ENCODE peak calls at places on chromosomes 13 and 19, in six cellular contexts. H, D, F, I, O and K are unnamed samples.

GRCh38 chr19:13428352-13428751 is 77.9 kb downstream of the CACNA1A start:
- DNase-seq in H (peak; percentile 33), D (peak; percentile 17), F (peak; percentile 38), I (no peak), O (peak; percentile 54), K (no peak)

GRCh38 chr19:19911150-19911549 is 10.4 kb downstream of the ZNF93 start:
- DNase-seq in H (peak; percentile 16), D (peak; percentile 26), F (no peak), I (no peak), O (no peak), K (no peak)

GRCh38 chr13:106471957-106472543 is 63.4 kb downstream of the EFNB2 start:
- DNase-seq in H (peak; percentile 95), D (peak; percentile 91), F (peak; percentile 81), I (peak; percentile 98), O (peak; percentile 58), K (peak; percentile 44)

GRCh38 chr19:55454787-55455243 is 6.6 kb downstream of the ISOC2 start:
- DNase-seq in H (peak; percentile 72), D (peak; percentile 22), F (peak; percentile 73), I (peak; percentile 34), O (peak; percentile 83), K (no peak)

GRCh38 chr19:8487137-8487851 is 15.1 kb downstream of the PRAM1 start:
- DNase-seq in H (peak; percentile 16), D (no peak), F (no peak), I (peak; percentile 26), O (no peak), K (no peak)

GRCh38 chr19:9885077-9885552 is 50.0 kb downstream of the PIN1 start:
- DNase-seq in H (peak; percentile 40), D (peak; percentile 23), F (no peak), I (no peak), O (no peak), K (no peak)

GRCh38 chr19:4015705-4016402 is 8.3 kb downstream of the PIAS4 start:
- DNase-seq in H (no peak), D (no peak), F (no peak), I (no peak), O (no peak), K (no peak)

GRCh38 chr19:2154587-2155075 is 3.3 kb upstream of the AP3D1 start:
- DNase-seq in H (no peak), D (peak; percentile 46), F (no peak), I (peak; percentile 98), O (no peak), K (no peak)

GRCh38 chr19:43609872-43610271 is 2.0 kb upstream of the SRRM5 start:
- DNase-seq in H (no peak), D (no peak), F (no peak), I (no peak), O (no peak), K (no peak)

GRCh38 chr13:87677334-87678234 is 6.4 kb downstream of the SLITRK5 start:
- DNase-seq in H (peak; percentile 67), D (no peak), F (peak; percentile 81), I (no peak), O (peak; percentile 73), K (peak; percentile 53)

GRCh38 chr19:7076151-7076550 is 6.6 kb downstream of the ZNF557 start:
- DNase-seq in H (no peak), D (no peak), F (no peak), I (no peak), O (no peak), K (no peak)

GRCh38 chr19:34313188-34313587 is 51.8 kb upstream of the GPI start:
- DNase-seq in H (no peak), D (peak; percentile 84), F (no peak), I (peak; percentile 71), O (no peak), K (no peak)

GRCh38 chr13:112522578-112522977 is 65.4 kb downstream of the TUBGCP3 start:
- DNase-seq in H (no peak), D (peak; percentile 62), F (no peak), I (no peak), O (peak; percentile 3), K (no peak)

GRCh38 chr13:60788156-60788829 is 391.3 kb downstream of the TDRD3 start:
- DNase-seq in H (peak; percentile 6), D (no peak), F (no peak), I (no peak), O (no peak), K (no peak)

GRCh38 chr19:42154471-42155323 is 22.5 kb upstream of the POU2F2 start:
- DNase-seq in H (no peak), D (no peak), F (no peak), I (no peak), O (no peak), K (no peak)

GRCh38 chr13:87999791-88000190 is 328.6 kb downstream of the SLITRK5 start:
- DNase-seq in H (peak; percentile 41), D (no peak), F (no peak), I (no peak), O (no peak), K (no peak)

GRCh38 chr19:55440411-55441105 is 2.5 kb downstream of the SHISA7 start:
- DNase-seq in H (peak; percentile 60), D (no peak), F (peak; percentile 90), I (no peak), O (peak; percentile 96), K (no peak)

GRCh38 chr19:33225458-33225925 is at the start of gene SLC7A10:
- DNase-seq in H (no peak), D (no peak), F (no peak), I (no peak), O (no peak), K (no peak)

GRCh38 chr13:20518652-20519051 is 7.0 kb downstream of the CRYL1 start:
- DNase-seq in H (no peak), D (no peak), F (no peak), I (no peak), O (no peak), K (no peak)

GRCh38 chr19:33040994-33041827 is 23.5 kb downstream of the RHPN2 start:
- DNase-seq in H (no peak), D (no peak), F (no peak), I (no peak), O (no peak), K (no peak)

GRCh38 chr13:99085139-99085845 is 107.4 kb upstream of the DOCK9 start:
- DNase-seq in H (peak; percentile 40), D (no peak), F (peak; percentile 41), I (peak; percentile 20), O (peak; percentile 57), K (no peak)

GRCh38 chr19:12647490-12648071 is 19.0 kb downstream of the MAN2B1 start:
- DNase-seq in H (peak; percentile 41), D (no peak), F (peak; percentile 92), I (peak; percentile 65), O (peak; percentile 86), K (no peak)

GRCh38 chr19:10998045-10998533 is 37.3 kb downstream of the SMARCA4 start:
- DNase-seq in H (no peak), D (peak; percentile 29), F (no peak), I (no peak), O (no peak), K (no peak)

DNA sequence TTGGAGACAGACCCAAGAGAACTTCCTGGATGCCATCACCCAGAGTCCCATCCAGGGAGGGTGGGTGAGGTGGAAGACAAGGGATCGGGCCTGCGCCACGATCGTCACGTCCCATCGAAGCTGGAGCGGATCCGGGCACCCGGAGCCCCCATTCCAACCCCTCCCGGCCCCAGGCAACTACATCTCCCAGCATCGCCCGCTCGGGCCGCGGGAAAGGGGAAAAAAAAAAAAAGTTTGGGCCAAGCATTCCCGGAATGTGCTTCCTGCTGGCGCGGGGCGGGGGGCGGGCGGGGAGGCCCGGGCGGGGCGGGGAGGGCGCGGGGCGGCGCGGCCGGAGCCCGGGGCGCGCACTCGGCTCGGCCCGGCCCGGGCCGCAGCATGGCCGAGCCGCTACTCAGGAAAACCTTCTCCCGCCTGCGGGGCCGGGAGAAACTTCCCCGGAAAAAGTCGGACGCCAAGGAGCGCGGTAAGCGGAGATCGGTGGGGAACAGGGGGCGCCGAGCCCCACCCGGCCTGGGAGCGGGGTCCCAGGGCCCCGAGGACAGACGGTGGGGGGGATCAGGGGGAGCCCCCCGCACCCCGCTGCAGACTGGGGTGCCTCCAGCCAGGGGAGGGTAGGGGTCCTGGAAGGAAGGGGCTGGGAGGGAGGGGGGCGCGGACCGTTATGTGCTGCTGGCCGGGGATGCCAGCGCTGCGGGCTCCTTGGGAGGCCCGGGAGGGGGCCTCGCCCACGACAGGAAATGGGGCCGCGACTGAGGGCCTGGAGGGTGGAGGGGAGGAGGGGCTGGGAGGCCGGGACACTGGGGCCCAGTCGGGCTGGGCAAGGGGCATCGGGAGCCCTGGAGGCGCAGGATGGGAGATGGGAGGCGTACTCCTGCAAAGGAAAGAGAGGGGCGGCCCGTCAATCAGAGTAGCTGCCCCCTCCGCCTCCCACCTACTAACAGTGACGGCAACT is at the start of gene SYDE1:
- DNase-seq in H (peak; percentile 88), D (peak; percentile 55), F (peak; percentile 81), I (peak; percentile 97), O (peak; percentile 83), K (peak; percentile 71)
- H4K8ac ChIP-seq in H (peak within 1 kb of the TSS; percentile 94), D (peak within 1 kb of the TSS; percentile 100), F (no peak within 1 kb of the TSS), I (peak within 1 kb of the TSS; percentile 87), O (peak within 1 kb of the TSS; percentile 92), K (no peak within 1 kb of the TSS)

GRCh38 chr19:38317104-38317612 is 1.4 kb upstream of the YIF1B start:
- DNase-seq in H (no peak), D (no peak), F (no peak), I (no peak), O (no peak), K (no peak)
- H4K8ac ChIP-seq in H (no peak overlapping the region), D (no peak overlapping the region), F (no peak overlapping the region), I (no peak overlapping the region), O (no peak overlapping the region), K (peak overlapping the region; percentile 29)

DNA sequence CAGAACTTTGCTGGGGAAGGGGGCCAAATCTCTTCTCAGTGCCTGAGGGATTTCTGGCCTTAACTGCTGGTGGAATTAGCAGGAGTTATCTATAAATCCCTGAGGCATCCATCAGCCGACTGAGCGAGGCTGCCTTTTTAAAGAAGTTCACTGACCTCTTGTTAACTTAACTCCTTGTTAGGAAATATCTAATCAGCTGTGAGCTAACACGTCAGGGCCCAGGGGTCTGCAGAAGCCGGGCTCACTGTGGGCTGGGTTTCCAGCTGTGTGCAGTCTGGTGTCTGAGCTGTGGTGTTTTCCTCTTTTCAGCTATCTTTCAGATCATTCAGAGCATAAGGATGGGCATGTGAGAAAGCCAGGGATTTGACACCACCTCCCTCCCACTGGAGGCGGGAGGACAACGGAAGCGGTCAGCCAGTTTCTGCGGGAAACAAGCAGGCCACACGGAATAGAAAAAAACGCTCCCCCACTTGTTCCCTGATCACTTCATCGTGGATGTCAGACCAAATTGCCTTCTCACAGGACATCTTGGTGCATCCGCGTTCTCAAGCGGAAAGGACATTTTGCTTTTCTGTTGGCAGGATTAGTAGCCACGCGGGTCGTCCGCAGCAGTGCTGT is 23.4 kb downstream of the SERP2 start:
- DNase-seq in H (peak; percentile 96), D (peak; percentile 26), F (no peak), I (no peak), O (no peak), K (peak; percentile 78)
- H4K8ac ChIP-seq in H (no peak overlapping the region), D (peak overlapping the region; percentile 39), F (no peak overlapping the region), I (peak overlapping the region; percentile 28), O (no peak overlapping the region), K (no peak overlapping the region)

DNA sequence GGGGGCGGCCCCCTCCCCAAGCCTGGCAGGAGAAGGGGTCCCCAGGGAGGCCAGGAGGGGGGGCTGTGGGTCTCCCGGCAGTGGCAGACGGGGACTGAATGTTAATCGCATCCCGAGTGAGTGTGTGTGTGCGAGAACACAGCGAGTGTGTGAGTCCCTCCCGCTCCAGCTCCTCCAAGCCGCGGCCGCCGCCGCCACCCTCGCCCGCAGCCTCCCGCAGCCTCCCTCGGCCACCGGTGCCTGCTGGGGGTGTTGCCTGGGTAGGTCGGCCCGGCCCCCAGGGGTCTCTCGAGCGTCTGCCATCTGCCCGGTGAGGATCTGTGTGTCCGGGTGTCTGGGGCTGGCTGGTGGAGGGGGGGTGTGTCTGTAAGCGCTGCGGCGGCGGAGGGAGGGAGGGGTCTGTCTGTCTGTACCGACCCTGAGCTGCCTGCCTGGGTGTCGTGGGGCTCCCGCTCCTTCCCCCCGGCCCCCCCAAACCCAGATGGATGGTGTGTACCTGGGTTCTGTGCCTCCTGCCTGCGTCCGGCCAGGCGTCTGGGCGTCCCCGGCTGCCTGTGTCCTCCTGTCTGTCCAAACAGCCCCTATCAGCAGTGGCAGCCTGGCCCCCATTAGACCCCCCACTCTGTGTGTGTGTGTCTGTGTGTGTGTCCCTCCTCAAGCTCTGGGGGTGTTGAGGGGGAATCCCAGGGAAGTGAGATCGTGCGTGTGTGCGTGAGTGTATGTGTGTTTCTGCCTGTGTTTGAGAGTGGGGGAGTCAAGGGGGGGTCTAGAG is at the start of gene GRIN2D:
- DNase-seq in H (peak; percentile 78), D (peak; percentile 33), F (peak; percentile 64), I (peak; percentile 59), O (peak; percentile 73), K (no peak)
- H4K8ac ChIP-seq in H (no peak within 1 kb of the TSS), D (no peak within 1 kb of the TSS), F (no peak within 1 kb of the TSS), I (peak within 1 kb of the TSS; percentile 44), O (peak within 1 kb of the TSS; percentile 90), K (peak within 1 kb of the TSS; percentile 48)